ENCODE peak calls at places on chromosome 19, in six cellular contexts. One of them, this sample, is unnamed.

GRCh38 chr19:45327404-45328143 is 4.9 kb upstream of the CKM start:
- DNase-seq in IMR-90: no peak
- DNase-seq in A549: no peak
- DNase-seq in breast epithelium: no peak
- DNase-seq in stomach: no peak
- DNase-seq in Peyer's patch: no peak
- DNase-seq in this sample: no peak

GRCh38 chr19:3880471-3881271 is at the start of gene ATCAY:
- DNase-seq in IMR-90: no peak
- DNase-seq in A549: no peak
- DNase-seq in breast epithelium: no peak
- DNase-seq in stomach: no peak
- DNase-seq in Peyer's patch: no peak
- DNase-seq in this sample: no peak

GRCh38 chr19:34448191-34448590 is 20.0 kb downstream of the UBA2 start:
- DNase-seq in IMR-90: no peak
- DNase-seq in A549: no peak
- DNase-seq in breast epithelium: no peak
- DNase-seq in stomach: no peak
- DNase-seq in Peyer's patch: no peak
- DNase-seq in this sample: no peak

GRCh38 chr19:33906578-33907335 is 110.1 kb downstream of the KCTD15 start:
- DNase-seq in IMR-90: peak; percentile 2
- DNase-seq in A549: peak; percentile 24
- DNase-seq in breast epithelium: peak; percentile 28
- DNase-seq in stomach: no peak
- DNase-seq in Peyer's patch: no peak
- DNase-seq in this sample: no peak

GRCh38 chr19:24074720-24075119 is 12.3 kb upstream of the ZNF254 start:
- DNase-seq in IMR-90: peak; percentile 74
- DNase-seq in A549: no peak
- DNase-seq in breast epithelium: no peak
- DNase-seq in stomach: no peak
- DNase-seq in Peyer's patch: no peak
- DNase-seq in this sample: no peak

GRCh38 chr19:8449830-8450229 is 5.1 kb downstream of the HNRNPM start:
- DNase-seq in IMR-90: no peak
- DNase-seq in A549: no peak
- DNase-seq in breast epithelium: peak; percentile 40
- DNase-seq in stomach: no peak
- DNase-seq in Peyer's patch: no peak
- DNase-seq in this sample: no peak

GRCh38 chr19:29834991-29835390 is 23.2 kb downstream of the CCNE1 start:
- DNase-seq in IMR-90: no peak
- DNase-seq in A549: no peak
- DNase-seq in breast epithelium: no peak
- DNase-seq in stomach: no peak
- DNase-seq in Peyer's patch: no peak
- DNase-seq in this sample: no peak

GRCh38 chr19:19354932-19355331 is 34.3 kb downstream of the MAU2 start:
- DNase-seq in IMR-90: no peak
- DNase-seq in A549: no peak
- DNase-seq in breast epithelium: no peak
- DNase-seq in stomach: no peak
- DNase-seq in Peyer's patch: no peak
- DNase-seq in this sample: no peak

GRCh38 chr19:2957160-2957559 is 12.4 kb upstream of the ZNF77 start:
- DNase-seq in IMR-90: no peak
- DNase-seq in A549: no peak
- DNase-seq in breast epithelium: no peak
- DNase-seq in stomach: no peak
- DNase-seq in Peyer's patch: no peak
- DNase-seq in this sample: no peak

GRCh38 chr19:52936151-52936957 is 13.1 kb upstream of the ZNF888 start:
- DNase-seq in IMR-90: no peak
- DNase-seq in A549: no peak
- DNase-seq in breast epithelium: no peak
- DNase-seq in stomach: peak; percentile 60
- DNase-seq in Peyer's patch: no peak
- DNase-seq in this sample: no peak

GRCh38 chr19:39935262-39935661 is 828 bp upstream of the FCGBP start:
- DNase-seq in IMR-90: no peak
- DNase-seq in A549: no peak
- DNase-seq in breast epithelium: no peak
- DNase-seq in stomach: no peak
- DNase-seq in Peyer's patch: no peak
- DNase-seq in this sample: no peak

GRCh38 chr19:46141421-46141820 is 6.6 kb upstream of the IGFL2 start:
- DNase-seq in IMR-90: no peak
- DNase-seq in A549: no peak
- DNase-seq in breast epithelium: no peak
- DNase-seq in stomach: no peak
- DNase-seq in Peyer's patch: no peak
- DNase-seq in this sample: no peak

GRCh38 chr19:33441277-33441699 is 67.8 kb downstream of the CEBPG start:
- DNase-seq in IMR-90: no peak
- DNase-seq in A549: no peak
- DNase-seq in breast epithelium: no peak
- DNase-seq in stomach: no peak
- DNase-seq in Peyer's patch: no peak
- DNase-seq in this sample: no peak

GRCh38 chr19:47779524-47780214 is 1.2 kb downstream of the SELENOW start:
- DNase-seq in IMR-90: no peak
- DNase-seq in A549: no peak
- DNase-seq in breast epithelium: peak; percentile 56
- DNase-seq in stomach: peak; percentile 58
- DNase-seq in Peyer's patch: no peak
- DNase-seq in this sample: no peak

GRCh38 chr19:37997911-37998344 is 90.9 kb downstream of the SIPA1L3 start:
- DNase-seq in IMR-90: peak; percentile 97
- DNase-seq in A549: peak; percentile 89
- DNase-seq in breast epithelium: no peak
- DNase-seq in stomach: no peak
- DNase-seq in Peyer's patch: no peak
- DNase-seq in this sample: peak; percentile 61

GRCh38 chr19:20276011-20276738 is 109.2 kb downstream of the ZNF486 start:
- DNase-seq in IMR-90: no peak
- DNase-seq in A549: no peak
- DNase-seq in breast epithelium: no peak
- DNase-seq in stomach: no peak
- DNase-seq in Peyer's patch: no peak
- DNase-seq in this sample: no peak

GRCh38 chr19:57708641-57709354 is at the start of gene ZNF154:
- DNase-seq in IMR-90: peak; percentile 67
- DNase-seq in A549: no peak
- DNase-seq in breast epithelium: peak; percentile 26
- DNase-seq in stomach: no peak
- DNase-seq in Peyer's patch: no peak
- DNase-seq in this sample: no peak

GRCh38 chr19:29491995-29492577 is 33.7 kb upstream of the VSTM2B start:
- DNase-seq in IMR-90: no peak
- DNase-seq in A549: no peak
- DNase-seq in breast epithelium: no peak
- DNase-seq in stomach: no peak
- DNase-seq in Peyer's patch: no peak
- DNase-seq in this sample: no peak

GRCh38 chr19:46631481-46631880 is 4.5 kb downstream of the GNG8 start:
- DNase-seq in IMR-90: peak; percentile 61
- DNase-seq in A549: no peak
- DNase-seq in breast epithelium: peak; percentile 67
- DNase-seq in stomach: no peak
- DNase-seq in Peyer's patch: no peak
- DNase-seq in this sample: no peak

GRCh38 chr19:35213678-35214632 is 14.6 kb downstream of the FAM187B start:
- DNase-seq in IMR-90: peak; percentile 64
- DNase-seq in A549: peak; percentile 85
- DNase-seq in breast epithelium: peak; percentile 74
- DNase-seq in stomach: peak; percentile 80
- DNase-seq in Peyer's patch: peak; percentile 70
- DNase-seq in this sample: peak; percentile 68

DNA sequence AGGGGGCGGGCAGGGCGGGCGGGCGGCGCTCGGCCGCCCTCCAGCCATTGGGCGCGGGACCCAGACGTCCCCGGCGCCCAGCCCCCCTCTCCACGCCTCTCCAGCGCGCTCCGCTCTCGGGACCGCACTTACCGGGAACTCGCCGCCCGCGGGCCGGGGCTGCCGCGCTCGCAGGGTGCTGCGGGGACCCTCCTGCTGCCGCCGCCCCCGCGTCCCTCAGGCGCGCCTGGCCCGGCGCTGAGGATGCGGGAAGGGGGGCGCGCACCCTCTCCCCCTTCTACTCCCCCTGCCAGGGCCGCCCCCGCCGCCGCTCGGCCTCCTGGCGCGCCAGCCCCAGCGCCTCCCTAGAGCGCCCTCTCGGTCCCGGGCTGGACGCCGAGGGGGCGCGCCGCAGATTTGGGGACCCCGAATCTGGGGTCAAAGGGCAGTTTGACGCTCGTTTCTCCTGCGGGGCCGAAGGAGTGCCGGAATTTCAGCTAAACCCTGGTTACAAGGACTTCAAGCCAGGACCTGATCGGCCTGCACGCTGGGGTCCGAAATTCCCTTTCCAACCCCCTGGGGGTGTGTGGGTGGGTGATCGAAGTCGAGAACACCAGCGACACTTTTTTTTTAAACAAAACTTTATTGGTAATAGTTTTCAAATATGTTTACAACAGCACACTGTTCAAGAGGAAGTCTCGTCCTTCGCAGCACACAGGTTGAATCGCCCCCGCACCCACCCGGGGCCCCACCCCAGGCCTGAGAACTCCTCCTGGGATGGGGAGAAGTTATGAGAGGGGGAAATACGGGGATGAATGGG is 734 bp upstream of the SAMD1 start:
- DNase-seq in IMR-90: peak; percentile 64
- DNase-seq in A549: peak; percentile 67
- DNase-seq in breast epithelium: peak; percentile 49
- DNase-seq in stomach: no peak
- DNase-seq in Peyer's patch: peak; percentile 90
- DNase-seq in this sample: peak; percentile 71
- TF ChIP-seq POLR2A in IMR-90: no peak
- TF ChIP-seq POLR2A in A549: peak; percentile 68
- TF ChIP-seq POLR2A in breast epithelium: no peak
- TF ChIP-seq POLR2A in stomach: no peak
- TF ChIP-seq POLR2A in Peyer's patch: peak; percentile 74
- TF ChIP-seq POLR2A in this sample: peak; percentile 77

GRCh38 chr19:955803-956746 is 28.1 kb upstream of the WDR18 start:
- DNase-seq in IMR-90: no peak
- DNase-seq in A549: no peak
- DNase-seq in breast epithelium: no peak
- DNase-seq in stomach: no peak
- DNase-seq in Peyer's patch: no peak
- DNase-seq in this sample: no peak
- TF ChIP-seq POLR2A in IMR-90: no peak
- TF ChIP-seq POLR2A in A549: no peak
- TF ChIP-seq POLR2A in breast epithelium: no peak
- TF ChIP-seq POLR2A in stomach: no peak
- TF ChIP-seq POLR2A in Peyer's patch: no peak
- TF ChIP-seq POLR2A in this sample: no peak

GRCh38 chr19:16326401-16327130 is 1.9 kb downstream of the KLF2 start:
- DNase-seq in IMR-90: no peak
- DNase-seq in A549: no peak
- DNase-seq in breast epithelium: no peak
- DNase-seq in stomach: no peak
- DNase-seq in Peyer's patch: no peak
- DNase-seq in this sample: no peak
- TF ChIP-seq POLR2A in IMR-90: peak; percentile 19
- TF ChIP-seq POLR2A in A549: no peak
- TF ChIP-seq POLR2A in breast epithelium: no peak
- TF ChIP-seq POLR2A in stomach: no peak
- TF ChIP-seq POLR2A in Peyer's patch: no peak
- TF ChIP-seq POLR2A in this sample: no peak

GRCh38 chr19:41785653-41786052 is 10.7 kb upstream of the CEACAM3 start:
- DNase-seq in IMR-90: peak; percentile 65
- DNase-seq in A549: peak; percentile 93
- DNase-seq in breast epithelium: peak; percentile 33
- DNase-seq in stomach: peak; percentile 73
- DNase-seq in Peyer's patch: peak; percentile 61
- DNase-seq in this sample: peak; percentile 82
- TF ChIP-seq POLR2A in IMR-90: no peak
- TF ChIP-seq POLR2A in A549: no peak
- TF ChIP-seq POLR2A in breast epithelium: no peak
- TF ChIP-seq POLR2A in stomach: no peak
- TF ChIP-seq POLR2A in Peyer's patch: no peak
- TF ChIP-seq POLR2A in this sample: no peak

This sample was measured in H54.